ENCODE peak calls at places on chromosomes 4 and X, in six cellular contexts. U, B, J, W, S and I are unnamed samples.

GRCh38 chrX:38887222-38887621 is 86.0 kb downstream of the MID1IP1 start:
- DNase-seq in U (no peak), B (no peak), J (no peak), W (no peak), S (no peak), I (no peak)

GRCh38 chr4:121707344-121707743 is 10.6 kb upstream of the ANXA5 start:
- DNase-seq in U (no peak), B (no peak), J (no peak), W (no peak), S (no peak), I (no peak)

GRCh38 chrX:120358687-120359086 is 3.2 kb upstream of the ATP1B4 start:
- DNase-seq in U (no peak), B (peak), J (no peak), W (no peak), S (no peak), I (no peak)

GRCh38 chrX:10199212-10199611 is 42.4 kb downstream of the CLCN4 start:
- DNase-seq in U (peak), B (no peak), J (peak), W (no peak), S (no peak), I (no peak)

GRCh38 chr4:27245216-27245615 is 384.6 kb downstream of the STIM2 start:
- DNase-seq in U (no peak), B (no peak), J (no peak), W (no peak), S (no peak), I (no peak)

GRCh38 chr4:139873111-139873866 is 207.7 kb downstream of the MGST2 start:
- DNase-seq in U (peak), B (no peak), J (no peak), W (no peak), S (no peak), I (no peak)

GRCh38 chr4:184351560-184352451 is 122.5 kb downstream of the IRF2 start:
- DNase-seq in U (no peak), B (no peak), J (no peak), W (peak), S (no peak), I (no peak)

GRCh38 chr4:38782452-38783108 is at the start of gene TLR10:
- DNase-seq in U (peak), B (peak), J (peak), W (peak), S (peak), I (no peak)

GRCh38 chrX:53494427-53494826 is 60.3 kb upstream of the HSD17B10 start:
- DNase-seq in U (peak), B (no peak), J (no peak), W (no peak), S (no peak), I (no peak)

GRCh38 chr4:39469429-39470077 is 10.7 kb downstream of the LIAS start:
- DNase-seq in U (peak), B (peak), J (peak), W (peak), S (peak), I (no peak)

GRCh38 chr4:89506866-89507494 is 199.4 kb upstream of the GPRIN3 start:
- DNase-seq in U (peak), B (no peak), J (no peak), W (no peak), S (no peak), I (no peak)

GRCh38 chr4:35151816-35152572 is 1092.3 kb downstream of the ARAP2 start:
- DNase-seq in U (no peak), B (no peak), J (no peak), W (peak), S (no peak), I (no peak)

GRCh38 chr4:98851806-98852205 is 77.1 kb downstream of the EIF4E start:
- DNase-seq in U (peak), B (no peak), J (no peak), W (no peak), S (no peak), I (no peak)

GRCh38 chr4:147056951-147057630 is 111.4 kb upstream of the TTC29 start:
- DNase-seq in U (peak), B (no peak), J (peak), W (no peak), S (no peak), I (no peak)

GRCh38 chrX:11787564-11787963 is 29.5 kb downstream of the MSL3 start:
- DNase-seq in U (peak), B (no peak), J (peak), W (peak), S (peak), I (peak)

GRCh38 chrX:103831342-103831802 is 685 bp downstream of the RAB9B start:
- DNase-seq in U (no peak), B (no peak), J (no peak), W (no peak), S (no peak), I (no peak)

GRCh38 chr4:7389719-7390118 is 45.0 kb downstream of the PSAPL1 start:
- DNase-seq in U (no peak), B (no peak), J (no peak), W (peak), S (no peak), I (no peak)

GRCh38 chr4:151485541-151486131 is 76.7 kb downstream of the FHIP1A start:
- DNase-seq in U (no peak), B (no peak), J (no peak), W (peak), S (no peak), I (no peak)

GRCh38 chrX:110012818-110013484 is 10.0 kb downstream of the TMEM164 start:
- DNase-seq in U (no peak), B (no peak), J (no peak), W (no peak), S (no peak), I (no peak)

GRCh38 chr4:38323141-38323634 is 340.8 kb upstream of the KLF3 start:
- DNase-seq in U (peak), B (peak), J (no peak), W (no peak), S (no peak), I (no peak)

GRCh38 chr4:151537726-151538125 is 128.8 kb downstream of the FHIP1A start:
- DNase-seq in U (no peak), B (no peak), J (no peak), W (no peak), S (no peak), I (no peak)

GRCh38 chrX:80550722-80551121 is 130.5 kb downstream of the TENT5D start:
- DNase-seq in U (no peak), B (no peak), J (no peak), W (peak), S (no peak), I (no peak)

GRCh38 chrX:134562002-134562401 is 96.3 kb downstream of the PLAC1 start:
- DNase-seq in U (no peak), B (no peak), J (no peak), W (no peak), S (no peak), I (no peak)

GRCh38 chr4:189533603-189534002 is 407.1 kb upstream of the FRG1 start:
- DNase-seq in U (no peak), B (no peak), J (no peak), W (no peak), S (no peak), I (no peak)

GRCh38 chr4:183588169-183588675 is 70.8 kb downstream of the RWDD4 start:
- DNase-seq in U (peak), B (no peak), J (no peak), W (no peak), S (no peak), I (no peak)

GRCh38 chr4:117093581-117093980 is 8.2 kb upstream of the TRAM1L1 start:
- DNase-seq in U (peak), B (no peak), J (peak), W (no peak), S (no peak), I (no peak)

GRCh38 chr4:118326585-118326984 is 26.2 kb downstream of the PRSS12 start:
- DNase-seq in U (no peak), B (no peak), J (no peak), W (no peak), S (no peak), I (no peak)

GRCh38 chrX:11754958-11755645 is 2.9 kb upstream of the MSL3 start:
- DNase-seq in U (no peak), B (no peak), J (no peak), W (no peak), S (no peak), I (no peak)

GRCh38 chr4:140186651-140187315 is 32.8 kb upstream of the MAML3 start:
- DNase-seq in U (peak), B (peak), J (peak), W (no peak), S (peak), I (peak)

GRCh38 chr4:123399638-123400358 is 3.2 kb downstream of the SPRY1 start:
- DNase-seq in U (no peak), B (peak), J (peak), W (no peak), S (no peak), I (no peak)

GRCh38 chr4:88592600-88593448 is 544 bp downstream of the HERC3 start:
- DNase-seq in U (peak), B (peak), J (peak), W (peak), S (peak), I (peak)

GRCh38 chr4:7906171-7906581 is 33.5 kb downstream of the AFAP1 start:
- DNase-seq in U (peak), B (no peak), J (peak), W (no peak), S (no peak), I (no peak)

GRCh38 chrX:139930923-139931645 is 1.8 kb downstream of the ATP11C start:
- DNase-seq in U (no peak), B (peak), J (peak), W (peak), S (peak), I (no peak)

GRCh38 chr4:2059726-2060577 is 825 bp downstream of the NAT8L start:
- DNase-seq in U (no peak), B (no peak), J (no peak), W (no peak), S (no peak), I (peak)

GRCh38 chr4:2062168-2062807 is 3.2 kb downstream of the NAT8L start:
- DNase-seq in U (no peak), B (no peak), J (no peak), W (no peak), S (no peak), I (peak)

GRCh38 chr4:2061208-2062131 is 2.3 kb downstream of the NAT8L start:
- DNase-seq in U (no peak), B (no peak), J (no peak), W (no peak), S (no peak), I (peak)

GRCh38 chr4:2059034-2059725 is at the start of gene NAT8L:
- DNase-seq in U (no peak), B (no peak), J (no peak), W (peak), S (no peak), I (peak)

GRCh38 chr4:2060578-2061207 is 1.6 kb downstream of the NAT8L start:
- DNase-seq in U (no peak), B (no peak), J (no peak), W (peak), S (no peak), I (peak)
- TF ChIP-seq CTCF in U (no peak), B (no peak), J (no peak), W (peak), S (no peak), I (no peak)

GRCh38 chr4:177308842-177309524 is 691 bp upstream of the NEIL3 start:
- DNase-seq in U (no peak), B (no peak), J (no peak), W (no peak), S (no peak), I (no peak)
- H3K4me3 ChIP-seq in U (peak), B (peak), J (peak), W (peak), S (peak), I (peak)

DNA sequence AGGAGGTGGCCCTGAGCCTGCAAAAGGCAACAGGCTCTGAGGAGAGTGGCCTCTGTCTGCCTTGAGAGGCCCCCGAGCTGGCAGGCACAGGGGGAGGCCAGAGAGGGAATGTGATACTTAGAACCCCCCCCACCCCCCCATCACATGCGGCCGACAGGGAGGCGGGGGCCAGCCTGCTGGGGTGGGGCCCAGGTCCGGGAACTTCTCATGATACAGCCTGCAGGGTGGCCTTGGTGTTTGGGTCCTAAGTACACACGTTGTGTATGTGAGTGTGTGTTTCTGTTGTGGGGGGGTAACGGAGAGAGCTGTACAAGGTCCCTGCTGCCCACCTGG is 19.7 kb downstream of the SH3BP2 start:
- DNase-seq in U (no peak), B (no peak), J (no peak), W (no peak), S (no peak), I (no peak)
- H3K9ac ChIP-seq in U (peak), B (no peak), J (peak), W (no peak), S (peak), I (no peak)

GRCh38 chrX:65706041-65706828 is 38.8 kb downstream of the MSN start:
- DNase-seq in U (peak), B (peak), J (peak), W (peak), S (no peak), I (no peak)

GRCh38 chrX:65707153-65707552 is 39.7 kb downstream of the MSN start:
- DNase-seq in U (no peak), B (no peak), J (no peak), W (peak), S (no peak), I (no peak)

GRCh38 chrX:65697915-65698796 is 30.7 kb downstream of the MSN start:
- DNase-seq in U (no peak), B (no peak), J (peak), W (no peak), S (peak), I (peak)

GRCh38 chrX:65705439-65705838 is 38.0 kb downstream of the MSN start:
- DNase-seq in U (no peak), B (no peak), J (no peak), W (no peak), S (no peak), I (no peak)

DNA sequence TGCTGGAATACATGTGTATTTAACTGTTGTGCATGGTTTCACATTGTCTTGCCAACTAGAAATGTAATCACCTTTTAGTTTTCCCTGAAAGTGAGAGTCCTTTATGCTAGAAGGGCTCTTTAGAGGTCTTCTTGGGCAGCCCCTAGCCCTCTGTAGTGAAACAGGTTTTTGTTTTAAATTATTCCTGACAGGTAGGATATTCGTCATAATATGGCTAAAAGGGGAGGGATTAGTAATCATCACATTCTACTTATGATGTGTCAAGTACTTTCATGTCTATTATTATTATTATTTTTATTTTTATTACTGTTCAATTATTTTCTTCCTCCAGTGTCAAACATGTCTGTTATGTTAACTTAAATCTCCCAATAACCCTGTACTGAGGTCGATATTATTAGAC is 35.5 kb downstream of the MSN start:
- DNase-seq in U (no peak), B (no peak), J (no peak), W (no peak), S (no peak), I (no peak)
- TF ChIP-seq CTCF in U (no peak), B (no peak), J (no peak), W (no peak), S (no peak), I (no peak)

DNA sequence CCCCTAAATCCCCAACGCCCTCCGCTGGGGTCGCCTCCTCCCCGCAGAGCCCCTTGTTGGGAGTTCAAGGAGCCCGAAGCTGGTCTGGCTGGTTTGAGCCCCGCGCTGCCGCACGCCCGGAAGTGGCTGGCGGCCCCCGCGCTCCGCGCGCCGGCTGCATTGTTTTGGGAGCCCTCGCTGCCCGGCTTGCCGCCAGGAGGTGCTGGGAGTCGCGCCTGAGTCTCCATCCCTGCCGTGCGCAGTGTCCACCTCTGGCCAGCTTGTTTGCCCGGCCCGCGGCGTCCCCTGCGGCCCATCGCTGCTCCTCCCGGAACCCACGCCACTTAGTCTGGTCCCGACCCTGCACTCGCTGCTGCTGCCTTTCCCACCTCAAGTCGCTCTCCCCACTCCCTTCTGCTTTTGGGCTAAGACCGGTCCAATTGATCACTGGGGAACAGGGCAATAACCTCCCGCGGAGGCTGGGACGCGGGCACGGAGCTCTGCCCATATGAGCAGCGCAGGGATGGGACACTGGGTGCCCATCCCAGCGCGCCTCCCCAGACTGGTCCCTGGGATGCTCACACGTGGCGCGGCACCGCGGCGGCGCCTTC is 2.2 kb upstream of the SFRP2 start:
- DNase-seq in U (no peak), B (no peak), J (no peak), W (peak), S (no peak), I (peak)
- H3K4me3 ChIP-seq in U (no peak), B (no peak), J (no peak), W (peak), S (no peak), I (no peak)

GRCh38 chr4:6307230-6307629 is 37.6 kb downstream of the WFS1 start:
- DNase-seq in U (no peak), B (no peak), J (no peak), W (no peak), S (no peak), I (no peak)

GRCh38 chr4:6309755-6310154 is 40.1 kb downstream of the WFS1 start:
- DNase-seq in U (no peak), B (no peak), J (no peak), W (no peak), S (no peak), I (no peak)

GRCh38 chr4:6306299-6306698 is 36.6 kb downstream of the WFS1 start:
- DNase-seq in U (no peak), B (no peak), J (no peak), W (no peak), S (no peak), I (no peak)

GRCh38 chr4:6307891-6308290 is 38.2 kb downstream of the WFS1 start:
- DNase-seq in U (no peak), B (no peak), J (no peak), W (no peak), S (no peak), I (no peak)

GRCh38 chr4:6308890-6309643 is 39.4 kb downstream of the WFS1 start:
- DNase-seq in U (no peak), B (no peak), J (peak), W (peak), S (no peak), I (no peak)
- H3K9ac ChIP-seq in U (no peak), B (no peak), J (no peak), W (peak), S (no peak), I (no peak)

GRCh38 chrX:153576239-153576870 is 22.6 kb downstream of the CCNQ start:
- DNase-seq in U (no peak), B (no peak), J (no peak), W (no peak), S (no peak), I (no peak)

GRCh38 chrX:153572601-153573000 is 26.3 kb downstream of the CCNQ start:
- DNase-seq in U (no peak), B (no peak), J (no peak), W (no peak), S (no peak), I (no peak)

GRCh38 chrX:153576961-153577360 is 22.0 kb downstream of the CCNQ start:
- DNase-seq in U (no peak), B (no peak), J (no peak), W (no peak), S (no peak), I (no peak)

GRCh38 chrX:153571159-153571908 is 27.6 kb downstream of the CCNQ start:
- DNase-seq in U (no peak), B (no peak), J (no peak), W (no peak), S (no peak), I (no peak)

GRCh38 chrX:153573999-153574398 is 24.9 kb downstream of the CCNQ start:
- DNase-seq in U (no peak), B (no peak), J (no peak), W (peak), S (no peak), I (no peak)
- TF ChIP-seq CTCF in U (no peak), B (no peak), J (no peak), W (peak), S (no peak), I (no peak)

GRCh38 chrX:153642313-153642654 is 4.7 kb upstream of the DUSP9 start:
- DNase-seq in U (no peak), B (no peak), J (no peak), W (peak), S (no peak), I (no peak)
- H3K4me3 ChIP-seq in U (no peak), B (no peak), J (no peak), W (no peak), S (no peak), I (no peak)